ENCODE peak calls at places on chromosomes 2 and 18, in nine cellular contexts. One of them, this sample, is unnamed.

GRCh38 chr2:88642278-88642677 is 15.0 kb upstream of the EIF2AK3 start:
- DNase-seq in NCI-H345: no peak
- DNase-seq in central memory CD4-positive, alpha-beta T cell: no peak
- DNase-seq in ACHN: no peak
- DNase-seq in Kasumi-1: no peak
- DNase-seq in thoracic aorta: no peak
- DNase-seq in cardiac septum: no peak
- DNase-seq in activated CD4-positive, alpha-beta memory T cell treated with anti-CD3 and anti-CD28 coated beads, Interleukin-2, amount 10 ng/mL, durations not matched to agents 7 days and 5 days: no peak
- DNase-seq in fibroblast of mammary gland: no peak
- DNase-seq in this sample: no peak

GRCh38 chr18:79326413-79327198 is 69.1 kb upstream of the NFATC1 start:
- DNase-seq in NCI-H345: no peak
- DNase-seq in central memory CD4-positive, alpha-beta T cell: no peak
- DNase-seq in ACHN: no peak
- DNase-seq in Kasumi-1: no peak
- DNase-seq in thoracic aorta: no peak
- DNase-seq in cardiac septum: no peak
- DNase-seq in activated CD4-positive, alpha-beta memory T cell treated with anti-CD3 and anti-CD28 coated beads, Interleukin-2, amount 10 ng/mL, durations not matched to agents 7 days and 5 days: no peak
- DNase-seq in fibroblast of mammary gland: no peak
- DNase-seq in this sample: no peak

GRCh38 chr18:10304853-10305252 is 149.6 kb upstream of the APCDD1 start:
- DNase-seq in NCI-H345: peak
- DNase-seq in central memory CD4-positive, alpha-beta T cell: no peak
- DNase-seq in ACHN: no peak
- DNase-seq in Kasumi-1: no peak
- DNase-seq in thoracic aorta: no peak
- DNase-seq in cardiac septum: peak
- DNase-seq in activated CD4-positive, alpha-beta memory T cell treated with anti-CD3 and anti-CD28 coated beads, Interleukin-2, amount 10 ng/mL, durations not matched to agents 7 days and 5 days: no peak
- DNase-seq in fibroblast of mammary gland: peak
- DNase-seq in this sample: no peak

GRCh38 chr2:130767408-130767775 is 12.1 kb downstream of the AMER3 start:
- DNase-seq in NCI-H345: no peak
- DNase-seq in central memory CD4-positive, alpha-beta T cell: no peak
- DNase-seq in ACHN: no peak
- DNase-seq in Kasumi-1: no peak
- DNase-seq in thoracic aorta: no peak
- DNase-seq in cardiac septum: no peak
- DNase-seq in activated CD4-positive, alpha-beta memory T cell treated with anti-CD3 and anti-CD28 coated beads, Interleukin-2, amount 10 ng/mL, durations not matched to agents 7 days and 5 days: no peak
- DNase-seq in fibroblast of mammary gland: no peak
- DNase-seq in this sample: no peak

GRCh38 chr18:67731853-67732252 is 215.3 kb upstream of the DSEL start:
- DNase-seq in NCI-H345: no peak
- DNase-seq in central memory CD4-positive, alpha-beta T cell: no peak
- DNase-seq in ACHN: no peak
- DNase-seq in Kasumi-1: no peak
- DNase-seq in thoracic aorta: no peak
- DNase-seq in cardiac septum: no peak
- DNase-seq in activated CD4-positive, alpha-beta memory T cell treated with anti-CD3 and anti-CD28 coated beads, Interleukin-2, amount 10 ng/mL, durations not matched to agents 7 days and 5 days: no peak
- DNase-seq in fibroblast of mammary gland: peak
- DNase-seq in this sample: no peak

GRCh38 chr2:68188831-68189230 is 31.1 kb downstream of the PNO1 start:
- DNase-seq in NCI-H345: no peak
- DNase-seq in central memory CD4-positive, alpha-beta T cell: no peak
- DNase-seq in ACHN: peak
- DNase-seq in Kasumi-1: no peak
- DNase-seq in thoracic aorta: no peak
- DNase-seq in cardiac septum: no peak
- DNase-seq in activated CD4-positive, alpha-beta memory T cell treated with anti-CD3 and anti-CD28 coated beads, Interleukin-2, amount 10 ng/mL, durations not matched to agents 7 days and 5 days: no peak
- DNase-seq in fibroblast of mammary gland: no peak
- DNase-seq in this sample: no peak

GRCh38 chr2:57890462-57890861 is 156.1 kb upstream of the VRK2 start:
- DNase-seq in NCI-H345: no peak
- DNase-seq in central memory CD4-positive, alpha-beta T cell: no peak
- DNase-seq in ACHN: peak
- DNase-seq in Kasumi-1: no peak
- DNase-seq in thoracic aorta: no peak
- DNase-seq in cardiac septum: no peak
- DNase-seq in activated CD4-positive, alpha-beta memory T cell treated with anti-CD3 and anti-CD28 coated beads, Interleukin-2, amount 10 ng/mL, durations not matched to agents 7 days and 5 days: no peak
- DNase-seq in fibroblast of mammary gland: peak
- DNase-seq in this sample: no peak

GRCh38 chr2:197853549-197853948 is 49.2 kb downstream of the PLCL1 start:
- DNase-seq in NCI-H345: no peak
- DNase-seq in central memory CD4-positive, alpha-beta T cell: no peak
- DNase-seq in ACHN: no peak
- DNase-seq in Kasumi-1: no peak
- DNase-seq in thoracic aorta: no peak
- DNase-seq in cardiac septum: no peak
- DNase-seq in activated CD4-positive, alpha-beta memory T cell treated with anti-CD3 and anti-CD28 coated beads, Interleukin-2, amount 10 ng/mL, durations not matched to agents 7 days and 5 days: no peak
- DNase-seq in fibroblast of mammary gland: no peak
- DNase-seq in this sample: no peak

GRCh38 chr2:182226807-182227206 is 200.0 kb downstream of the PDE1A start:
- DNase-seq in NCI-H345: no peak
- DNase-seq in central memory CD4-positive, alpha-beta T cell: no peak
- DNase-seq in ACHN: no peak
- DNase-seq in Kasumi-1: no peak
- DNase-seq in thoracic aorta: no peak
- DNase-seq in cardiac septum: no peak
- DNase-seq in activated CD4-positive, alpha-beta memory T cell treated with anti-CD3 and anti-CD28 coated beads, Interleukin-2, amount 10 ng/mL, durations not matched to agents 7 days and 5 days: no peak
- DNase-seq in fibroblast of mammary gland: no peak
- DNase-seq in this sample: no peak

GRCh38 chr2:122072666-122073065 is 317.2 kb downstream of the TSN start:
- DNase-seq in NCI-H345: no peak
- DNase-seq in central memory CD4-positive, alpha-beta T cell: no peak
- DNase-seq in ACHN: no peak
- DNase-seq in Kasumi-1: no peak
- DNase-seq in thoracic aorta: no peak
- DNase-seq in cardiac septum: no peak
- DNase-seq in activated CD4-positive, alpha-beta memory T cell treated with anti-CD3 and anti-CD28 coated beads, Interleukin-2, amount 10 ng/mL, durations not matched to agents 7 days and 5 days: no peak
- DNase-seq in fibroblast of mammary gland: peak
- DNase-seq in this sample: no peak

GRCh38 chr2:57075226-57075625 is 891.4 kb downstream of the CCDC85A start:
- DNase-seq in NCI-H345: no peak
- DNase-seq in central memory CD4-positive, alpha-beta T cell: no peak
- DNase-seq in ACHN: no peak
- DNase-seq in Kasumi-1: no peak
- DNase-seq in thoracic aorta: no peak
- DNase-seq in cardiac septum: no peak
- DNase-seq in activated CD4-positive, alpha-beta memory T cell treated with anti-CD3 and anti-CD28 coated beads, Interleukin-2, amount 10 ng/mL, durations not matched to agents 7 days and 5 days: no peak
- DNase-seq in fibroblast of mammary gland: no peak
- DNase-seq in this sample: no peak

GRCh38 chr2:168910330-168910729 is 9.2 kb downstream of the G6PC2 start:
- DNase-seq in NCI-H345: no peak
- DNase-seq in central memory CD4-positive, alpha-beta T cell: no peak
- DNase-seq in ACHN: no peak
- DNase-seq in Kasumi-1: no peak
- DNase-seq in thoracic aorta: no peak
- DNase-seq in cardiac septum: no peak
- DNase-seq in activated CD4-positive, alpha-beta memory T cell treated with anti-CD3 and anti-CD28 coated beads, Interleukin-2, amount 10 ng/mL, durations not matched to agents 7 days and 5 days: no peak
- DNase-seq in fibroblast of mammary gland: no peak
- DNase-seq in this sample: no peak

GRCh38 chr18:55494899-55495298 is 93.1 kb downstream of the TCF4 start:
- DNase-seq in NCI-H345: no peak
- DNase-seq in central memory CD4-positive, alpha-beta T cell: no peak
- DNase-seq in ACHN: peak
- DNase-seq in Kasumi-1: no peak
- DNase-seq in thoracic aorta: no peak
- DNase-seq in cardiac septum: no peak
- DNase-seq in activated CD4-positive, alpha-beta memory T cell treated with anti-CD3 and anti-CD28 coated beads, Interleukin-2, amount 10 ng/mL, durations not matched to agents 7 days and 5 days: no peak
- DNase-seq in fibroblast of mammary gland: peak
- DNase-seq in this sample: no peak

GRCh38 chr2:72325592-72326422 is 178.1 kb upstream of the CYP26B1 start:
- DNase-seq in NCI-H345: no peak
- DNase-seq in central memory CD4-positive, alpha-beta T cell: no peak
- DNase-seq in ACHN: peak
- DNase-seq in Kasumi-1: peak
- DNase-seq in thoracic aorta: no peak
- DNase-seq in cardiac septum: no peak
- DNase-seq in activated CD4-positive, alpha-beta memory T cell treated with anti-CD3 and anti-CD28 coated beads, Interleukin-2, amount 10 ng/mL, durations not matched to agents 7 days and 5 days: no peak
- DNase-seq in fibroblast of mammary gland: peak
- DNase-seq in this sample: no peak

GRCh38 chr2:46749042-46749461 is 166.6 kb downstream of the MCFD2 start:
- DNase-seq in NCI-H345: no peak
- DNase-seq in central memory CD4-positive, alpha-beta T cell: no peak
- DNase-seq in ACHN: peak
- DNase-seq in Kasumi-1: no peak
- DNase-seq in thoracic aorta: no peak
- DNase-seq in cardiac septum: no peak
- DNase-seq in activated CD4-positive, alpha-beta memory T cell treated with anti-CD3 and anti-CD28 coated beads, Interleukin-2, amount 10 ng/mL, durations not matched to agents 7 days and 5 days: no peak
- DNase-seq in fibroblast of mammary gland: peak
- DNase-seq in this sample: no peak

GRCh38 chr2:240588669-240589068 is 2.1 kb downstream of the CAPN10 start:
- DNase-seq in NCI-H345: no peak
- DNase-seq in central memory CD4-positive, alpha-beta T cell: no peak
- DNase-seq in ACHN: no peak
- DNase-seq in Kasumi-1: no peak
- DNase-seq in thoracic aorta: no peak
- DNase-seq in cardiac septum: no peak
- DNase-seq in activated CD4-positive, alpha-beta memory T cell treated with anti-CD3 and anti-CD28 coated beads, Interleukin-2, amount 10 ng/mL, durations not matched to agents 7 days and 5 days: no peak
- DNase-seq in fibroblast of mammary gland: no peak
- DNase-seq in this sample: no peak

GRCh38 chr2:54673501-54673998 is 49.9 kb upstream of the EML6 start:
- DNase-seq in NCI-H345: no peak
- DNase-seq in central memory CD4-positive, alpha-beta T cell: peak
- DNase-seq in ACHN: no peak
- DNase-seq in Kasumi-1: peak
- DNase-seq in thoracic aorta: no peak
- DNase-seq in cardiac septum: peak
- DNase-seq in activated CD4-positive, alpha-beta memory T cell treated with anti-CD3 and anti-CD28 coated beads, Interleukin-2, amount 10 ng/mL, durations not matched to agents 7 days and 5 days: peak
- DNase-seq in fibroblast of mammary gland: peak
- DNase-seq in this sample: no peak

GRCh38 chr2:68236876-68237275 is 15.5 kb downstream of the PPP3R1 start:
- DNase-seq in NCI-H345: no peak
- DNase-seq in central memory CD4-positive, alpha-beta T cell: no peak
- DNase-seq in ACHN: no peak
- DNase-seq in Kasumi-1: no peak
- DNase-seq in thoracic aorta: no peak
- DNase-seq in cardiac septum: no peak
- DNase-seq in activated CD4-positive, alpha-beta memory T cell treated with anti-CD3 and anti-CD28 coated beads, Interleukin-2, amount 10 ng/mL, durations not matched to agents 7 days and 5 days: no peak
- DNase-seq in fibroblast of mammary gland: no peak
- DNase-seq in this sample: no peak

GRCh38 chr2:203999844-204000243 is 63.3 kb downstream of the ICOS start:
- DNase-seq in NCI-H345: no peak
- DNase-seq in central memory CD4-positive, alpha-beta T cell: no peak
- DNase-seq in ACHN: no peak
- DNase-seq in Kasumi-1: no peak
- DNase-seq in thoracic aorta: no peak
- DNase-seq in cardiac septum: no peak
- DNase-seq in activated CD4-positive, alpha-beta memory T cell treated with anti-CD3 and anti-CD28 coated beads, Interleukin-2, amount 10 ng/mL, durations not matched to agents 7 days and 5 days: no peak
- DNase-seq in fibroblast of mammary gland: no peak
- DNase-seq in this sample: no peak

GRCh38 chr2:47888581-47889280 is 17.6 kb downstream of the FBXO11 start:
- DNase-seq in NCI-H345: no peak
- DNase-seq in central memory CD4-positive, alpha-beta T cell: peak
- DNase-seq in ACHN: no peak
- DNase-seq in Kasumi-1: peak
- DNase-seq in thoracic aorta: no peak
- DNase-seq in cardiac septum: no peak
- DNase-seq in activated CD4-positive, alpha-beta memory T cell treated with anti-CD3 and anti-CD28 coated beads, Interleukin-2, amount 10 ng/mL, durations not matched to agents 7 days and 5 days: no peak
- DNase-seq in fibroblast of mammary gland: no peak
- DNase-seq in this sample: no peak

GRCh38 chr2:129400825-129401224 is 578.6 kb upstream of the RAB6C start:
- DNase-seq in NCI-H345: peak
- DNase-seq in central memory CD4-positive, alpha-beta T cell: no peak
- DNase-seq in ACHN: no peak
- DNase-seq in Kasumi-1: no peak
- DNase-seq in thoracic aorta: no peak
- DNase-seq in cardiac septum: no peak
- DNase-seq in activated CD4-positive, alpha-beta memory T cell treated with anti-CD3 and anti-CD28 coated beads, Interleukin-2, amount 10 ng/mL, durations not matched to agents 7 days and 5 days: no peak
- DNase-seq in fibroblast of mammary gland: no peak
- DNase-seq in this sample: no peak

GRCh38 chr2:95389256-95390119 is 13.0 kb upstream of the FAHD2A start:
- DNase-seq in NCI-H345: peak
- DNase-seq in central memory CD4-positive, alpha-beta T cell: no peak
- DNase-seq in ACHN: peak
- DNase-seq in Kasumi-1: peak
- DNase-seq in thoracic aorta: no peak
- DNase-seq in cardiac septum: no peak
- DNase-seq in activated CD4-positive, alpha-beta memory T cell treated with anti-CD3 and anti-CD28 coated beads, Interleukin-2, amount 10 ng/mL, durations not matched to agents 7 days and 5 days: peak
- DNase-seq in fibroblast of mammary gland: peak
- DNase-seq in this sample: peak

GRCh38 chr18:3211236-3211992 is 8.4 kb downstream of the MYOM1 start:
- DNase-seq in NCI-H345: peak
- DNase-seq in central memory CD4-positive, alpha-beta T cell: no peak
- DNase-seq in ACHN: no peak
- DNase-seq in Kasumi-1: no peak
- DNase-seq in thoracic aorta: no peak
- DNase-seq in cardiac septum: no peak
- DNase-seq in activated CD4-positive, alpha-beta memory T cell treated with anti-CD3 and anti-CD28 coated beads, Interleukin-2, amount 10 ng/mL, durations not matched to agents 7 days and 5 days: no peak
- DNase-seq in fibroblast of mammary gland: peak
- DNase-seq in this sample: no peak

GRCh38 chr2:146634256-146635068 is 1210.4 kb upstream of the ACVR2A start:
- DNase-seq in NCI-H345: no peak
- DNase-seq in central memory CD4-positive, alpha-beta T cell: no peak
- DNase-seq in ACHN: peak
- DNase-seq in Kasumi-1: no peak
- DNase-seq in thoracic aorta: no peak
- DNase-seq in cardiac septum: no peak
- DNase-seq in activated CD4-positive, alpha-beta memory T cell treated with anti-CD3 and anti-CD28 coated beads, Interleukin-2, amount 10 ng/mL, durations not matched to agents 7 days and 5 days: no peak
- DNase-seq in fibroblast of mammary gland: peak
- DNase-seq in this sample: no peak

GRCh38 chr2:140988597-140988996 is 1142.2 kb downstream of the LRP1B start:
- DNase-seq in NCI-H345: no peak
- DNase-seq in central memory CD4-positive, alpha-beta T cell: no peak
- DNase-seq in ACHN: no peak
- DNase-seq in Kasumi-1: no peak
- DNase-seq in thoracic aorta: no peak
- DNase-seq in cardiac septum: no peak
- DNase-seq in activated CD4-positive, alpha-beta memory T cell treated with anti-CD3 and anti-CD28 coated beads, Interleukin-2, amount 10 ng/mL, durations not matched to agents 7 days and 5 days: no peak
- DNase-seq in fibroblast of mammary gland: peak
- DNase-seq in this sample: no peak

This sample was measured in naive B cell.